ENCODE peak calls at places on chromosomes 13 and 19, in eight cellular contexts. D is CD8-positive, alpha-beta T cell; H is IMR-90; A is neural progenitor cell; K is sigmoid colon; Q is thyroid gland; Y is small intestine; M is NT2/D1. I is an unnamed sample. For H3K36me3, the result is how much of the 10 kb centered on the place peaks cover.

GRCh38 chr19:19321143-19321577 is 531 bp downstream of the MAU2 start:
- DNase-seq in D (no peak), H (no peak), A (peak), K (no peak), Q (no peak), Y (no peak), M (peak), I (peak)

GRCh38 chr13:50129923-50130685 is 114.9 kb downstream of the KCNRG start:
- DNase-seq in D (peak), H (no peak), A (peak), K (peak), Q (no peak), Y (no peak), M (no peak), I (peak)

GRCh38 chr19:41914906-41915247 is 13.4 kb downstream of the ERFL start:
- DNase-seq in D (no peak), H (no peak), A (no peak), K (no peak), Q (no peak), Y (no peak), M (no peak), I (no peak)

GRCh38 chr13:48264052-48264451 is 31.0 kb downstream of the ITM2B start:
- DNase-seq in D (no peak), H (no peak), A (no peak), K (no peak), Q (no peak), Y (no peak), M (no peak), I (no peak)

GRCh38 chr13:20369886-20370361 is 137.8 kb upstream of the GJB6 start:
- DNase-seq in D (no peak), H (no peak), A (no peak), K (no peak), Q (peak), Y (no peak), M (no peak), I (no peak)

GRCh38 chr13:83765796-83766195 is 116.5 kb downstream of the SLITRK1 start:
- DNase-seq in D (no peak), H (no peak), A (no peak), K (no peak), Q (no peak), Y (no peak), M (no peak), I (no peak)

GRCh38 chr13:97986841-97987240 is 33.4 kb downstream of the IPO5 start:
- DNase-seq in D (no peak), H (no peak), A (no peak), K (no peak), Q (no peak), Y (no peak), M (no peak), I (no peak)

GRCh38 chr13:96403241-96403640 is 313.3 kb downstream of the HS6ST3 start:
- DNase-seq in D (no peak), H (no peak), A (no peak), K (no peak), Q (no peak), Y (no peak), M (no peak), I (peak)

GRCh38 chr13:98843482-98843877 is 91.0 kb upstream of the SLC15A1 start:
- DNase-seq in D (no peak), H (no peak), A (no peak), K (no peak), Q (no peak), Y (no peak), M (no peak), I (no peak)

GRCh38 chr19:49851456-49852259 is 699 bp downstream of the PTOV1 start:
- DNase-seq in D (peak), H (no peak), A (peak), K (no peak), Q (peak), Y (peak), M (no peak), I (no peak)

GRCh38 chr19:29431332-29431731 is 94.5 kb upstream of the VSTM2B start:
- DNase-seq in D (no peak), H (no peak), A (no peak), K (no peak), Q (no peak), Y (no peak), M (no peak), I (no peak)

GRCh38 chr13:24605923-24606372 is 74.3 kb upstream of the ATP12A start:
- DNase-seq in D (no peak), H (peak), A (peak), K (no peak), Q (no peak), Y (no peak), M (no peak), I (no peak)

GRCh38 chr13:98835156-98835555 is 82.7 kb upstream of the SLC15A1 start:
- DNase-seq in D (no peak), H (no peak), A (no peak), K (no peak), Q (no peak), Y (no peak), M (no peak), I (no peak)

GRCh38 chr13:44734204-44734707 is 158.1 kb upstream of the TSC22D1 start:
- DNase-seq in D (no peak), H (peak), A (no peak), K (no peak), Q (peak), Y (no peak), M (no peak), I (no peak)

GRCh38 chr19:48284891-48285290 is 15.0 kb downstream of the ZNF114 start:
- DNase-seq in D (no peak), H (peak), A (no peak), K (no peak), Q (no peak), Y (no peak), M (no peak), I (no peak)

GRCh38 chr19:13016628-13017305 is 21.5 kb downstream of the NFIX start:
- DNase-seq in D (no peak), H (no peak), A (peak), K (no peak), Q (no peak), Y (no peak), M (no peak), I (peak)

GRCh38 chr19:3186377-3186688 is 603 bp downstream of the NCLN start:
- DNase-seq in D (no peak), H (no peak), A (peak), K (no peak), Q (no peak), Y (no peak), M (no peak), I (no peak)

GRCh38 chr13:103517768-103518102 is 451.5 kb upstream of the SLC10A2 start:
- DNase-seq in D (no peak), H (no peak), A (no peak), K (no peak), Q (no peak), Y (no peak), M (no peak), I (no peak)

GRCh38 chr13:103517066-103517767 is 451.0 kb upstream of the SLC10A2 start:
- DNase-seq in D (no peak), H (no peak), A (no peak), K (no peak), Q (no peak), Y (peak), M (no peak), I (no peak)

GRCh38 chr13:103523853-103524252 is 457.6 kb upstream of the SLC10A2 start:
- DNase-seq in D (no peak), H (no peak), A (peak), K (no peak), Q (no peak), Y (no peak), M (no peak), I (no peak)

GRCh38 chr13:103525530-103525929 is 459.3 kb upstream of the SLC10A2 start:
- DNase-seq in D (no peak), H (no peak), A (no peak), K (no peak), Q (no peak), Y (peak), M (no peak), I (no peak)

DNA sequence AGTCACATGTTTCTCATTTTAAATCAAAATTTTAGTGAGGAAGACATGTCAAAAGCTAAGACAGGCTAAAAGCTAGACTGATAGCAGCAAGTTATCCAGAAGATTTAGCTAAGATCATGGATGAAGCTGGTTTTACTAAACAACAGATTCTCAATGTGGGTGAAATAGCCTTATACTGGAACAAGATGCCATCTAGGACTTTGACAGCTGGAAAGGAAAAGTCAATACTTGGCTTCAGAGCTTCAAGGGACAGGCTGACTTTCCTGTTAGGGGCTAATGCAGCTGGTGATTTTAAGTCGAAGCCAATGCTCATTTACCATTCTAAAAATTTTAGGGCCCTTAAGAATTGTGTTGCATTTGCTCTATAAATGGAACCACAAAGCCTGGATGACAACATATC is 455.3 kb upstream of the SLC10A2 start:
- DNase-seq in D (no peak), H (no peak), A (no peak), K (no peak), Q (no peak), Y (no peak), M (no peak), I (no peak)
- H3K36me3 ChIP-seq in D (under half), H (under half), A (under half), K (under half), Q (under half), Y (under half), M (under half), I (under half)

GRCh38 chr19:54152878-54153524 is 6.5 kb downstream of the LENG1 start:
- DNase-seq in D (no peak), H (no peak), A (no peak), K (no peak), Q (no peak), Y (no peak), M (no peak), I (no peak)
- H3K36me3 ChIP-seq in D (half or more), H (half or more), A (under half), K (half or more), Q (half or more), Y (under half), M (half or more), I (half or more)

GRCh38 chr13:90444232-90444631 is 903.3 kb upstream of the MIR17HG start:
- DNase-seq in D (no peak), H (no peak), A (no peak), K (no peak), Q (no peak), Y (no peak), M (no peak), I (no peak)
- H3K36me3 ChIP-seq in D (under half), H (under half), A (under half), K (under half), Q (under half), Y (under half), M (under half), I (under half)

DNA sequence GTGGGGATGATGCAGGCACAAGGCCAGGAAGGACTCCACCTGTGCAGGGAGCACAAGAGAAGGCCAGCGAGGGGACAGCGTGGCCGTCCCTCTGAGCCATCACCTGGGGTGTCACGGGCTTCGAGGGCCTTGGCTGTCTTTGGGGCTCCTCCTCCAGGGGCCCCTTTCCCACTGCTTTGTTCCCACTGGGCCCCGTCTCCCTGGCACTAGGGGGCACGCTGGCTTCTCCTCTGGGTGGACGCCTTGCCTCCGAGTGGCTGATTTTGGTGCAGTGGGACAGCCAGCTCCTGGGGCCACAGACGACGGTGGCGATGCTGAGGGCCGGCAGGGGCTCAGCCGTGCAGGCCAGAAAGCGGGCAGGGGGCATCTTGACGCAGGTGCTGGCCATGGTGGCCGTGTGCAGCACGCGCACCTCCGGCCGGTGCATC is 43.2 kb upstream of the GRTP1 start:
- DNase-seq in D (no peak), H (no peak), A (no peak), K (peak), Q (no peak), Y (no peak), M (no peak), I (peak)
- H3K36me3 ChIP-seq in D (under half), H (under half), A (under half), K (under half), Q (under half), Y (under half), M (under half), I (under half)

GRCh38 chr13:110345701-110346100 is 38.6 kb downstream of the COL4A2 start:
- DNase-seq in D (no peak), H (no peak), A (no peak), K (no peak), Q (no peak), Y (no peak), M (no peak), I (no peak)

GRCh38 chr13:110343241-110343865 is 36.3 kb downstream of the COL4A2 start:
- DNase-seq in D (no peak), H (no peak), A (no peak), K (peak), Q (no peak), Y (no peak), M (no peak), I (peak)

GRCh38 chr13:110342474-110342873 is 35.4 kb downstream of the COL4A2 start:
- DNase-seq in D (no peak), H (no peak), A (no peak), K (no peak), Q (no peak), Y (no peak), M (no peak), I (no peak)

GRCh38 chr13:110345266-110345665 is 38.2 kb downstream of the COL4A2 start:
- DNase-seq in D (no peak), H (no peak), A (no peak), K (no peak), Q (no peak), Y (no peak), M (no peak), I (no peak)

GRCh38 chr13:110344320-110344719 is 37.2 kb downstream of the COL4A2 start:
- DNase-seq in D (no peak), H (no peak), A (no peak), K (no peak), Q (no peak), Y (no peak), M (no peak), I (no peak)
- H3K36me3 ChIP-seq in D (under half), H (under half), A (under half), K (under half), Q (under half), Y (under half), M (under half), I (under half)

DNA sequence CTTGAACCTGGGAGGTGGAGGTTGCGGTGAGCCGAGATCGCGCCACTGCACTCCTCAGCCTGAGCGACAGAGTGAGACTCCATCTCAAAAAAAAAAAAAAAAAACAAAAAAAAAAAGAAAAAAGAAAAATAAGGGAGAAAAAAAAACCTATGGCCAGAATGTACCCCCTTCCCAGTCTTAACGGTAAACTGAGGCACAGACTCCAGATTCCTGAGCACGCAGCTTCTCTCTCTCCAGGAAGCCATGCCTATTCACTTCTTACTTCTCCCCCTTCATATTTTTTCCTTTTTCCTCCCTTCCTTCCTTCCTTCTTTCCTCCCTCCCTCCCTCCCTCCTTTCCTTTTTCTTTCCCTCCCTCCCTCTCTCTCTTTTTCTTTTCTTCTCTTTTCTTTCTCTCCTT is 5.4 kb downstream of the ADGRE2 start:
- DNase-seq in D (no peak), H (no peak), A (no peak), K (no peak), Q (no peak), Y (no peak), M (no peak), I (no peak)
- H3K36me3 ChIP-seq in D (under half), H (under half), A (under half), K (under half), Q (under half), Y (under half), M (under half), I (under half)

DNA sequence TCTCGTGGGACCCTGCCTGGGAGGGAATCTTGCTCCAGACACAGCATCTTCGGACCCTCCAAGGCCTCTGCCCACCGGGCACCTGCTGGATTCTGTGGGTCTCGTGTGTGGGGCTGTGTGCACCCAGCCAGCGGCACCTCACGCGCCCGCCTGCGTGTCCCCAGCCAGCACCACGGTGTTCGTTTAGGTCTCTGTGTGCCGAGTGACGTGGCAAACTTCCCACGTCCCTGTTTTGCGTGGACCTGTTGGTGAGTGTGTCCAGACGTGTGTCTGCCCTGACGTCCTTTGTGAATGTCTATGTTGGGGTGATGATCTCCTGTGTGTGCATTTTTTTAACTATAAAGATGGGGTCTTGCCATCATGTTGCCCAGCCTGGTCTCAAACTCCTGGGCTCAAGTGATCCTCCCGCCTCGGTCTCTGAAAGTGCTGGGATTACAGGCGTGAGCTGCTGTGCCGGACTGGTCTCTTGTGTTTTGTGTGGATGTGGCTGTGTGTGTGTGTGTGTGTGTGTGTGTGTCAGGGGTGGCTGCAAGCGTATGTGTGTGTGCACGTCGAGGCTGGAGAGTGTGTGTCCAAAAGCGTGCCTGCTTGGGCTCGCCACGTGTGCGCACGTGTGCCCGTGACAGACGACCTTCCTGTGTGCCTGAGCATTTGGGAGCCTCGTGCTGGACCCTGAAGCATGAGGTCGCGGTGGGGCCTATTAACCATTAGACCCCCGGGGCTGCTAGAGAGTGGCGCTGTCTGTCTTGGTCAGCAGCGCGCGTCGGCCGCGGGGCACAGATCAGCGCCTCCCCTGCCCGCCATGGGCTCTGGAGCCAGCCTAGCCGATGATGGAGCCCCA is 15.7 kb downstream of the ARID3A start:
- DNase-seq in D (no peak), H (no peak), A (no peak), K (no peak), Q (no peak), Y (no peak), M (no peak), I (no peak)
- H3K36me3 ChIP-seq in D (under half), H (under half), A (under half), K (under half), Q (under half), Y (under half), M (half or more), I (under half)